ENCODE peak calls at places on chromosomes 5 and 9, in six cellular contexts. One of them, this sample, is unnamed.

GRCh38 chr9:81622471-81623245 is 66.7 kb downstream of the TLE1 start:
- DNase-seq in mesenchymal stem cell: no peak
- DNase-seq in uterus: no peak
- DNase-seq in left ventricle myocardium inferior: no peak
- DNase-seq in transverse colon: no peak
- DNase-seq in GM23248: no peak
- DNase-seq in this sample: no peak

GRCh38 chr5:12292610-12293204 is 388.5 kb upstream of the CTNND2 start:
- DNase-seq in mesenchymal stem cell: no peak
- DNase-seq in transverse colon: no peak
- DNase-seq in uterus: no peak
- DNase-seq in left ventricle myocardium inferior: no peak
- DNase-seq in GM23248: peak; percentile 4
- DNase-seq in this sample: peak; percentile 6

GRCh38 chr5:152634596-152634995 is 229.5 kb upstream of the NMUR2 start:
- DNase-seq in mesenchymal stem cell: no peak
- DNase-seq in transverse colon: no peak
- DNase-seq in left ventricle myocardium inferior: no peak
- DNase-seq in uterus: no peak
- DNase-seq in GM23248: no peak
- DNase-seq in this sample: no peak

GRCh38 chr9:34564617-34565016 is 24.9 kb downstream of the CNTFR start:
- DNase-seq in GM23248: no peak
- DNase-seq in mesenchymal stem cell: no peak
- DNase-seq in transverse colon: no peak
- DNase-seq in uterus: no peak
- DNase-seq in left ventricle myocardium inferior: no peak
- DNase-seq in this sample: no peak

GRCh38 chr9:132312426-132312825 is 42.4 kb downstream of the SETX start:
- DNase-seq in transverse colon: no peak
- DNase-seq in left ventricle myocardium inferior: no peak
- DNase-seq in uterus: no peak
- DNase-seq in mesenchymal stem cell: no peak
- DNase-seq in GM23248: no peak
- DNase-seq in this sample: no peak

GRCh38 chr5:11815916-11816315 is 88.3 kb downstream of the CTNND2 start:
- DNase-seq in uterus: no peak
- DNase-seq in GM23248: no peak
- DNase-seq in transverse colon: no peak
- DNase-seq in left ventricle myocardium inferior: no peak
- DNase-seq in mesenchymal stem cell: no peak
- DNase-seq in this sample: no peak

GRCh38 chr9:68970150-68970549 is 43.8 kb downstream of the PRKACG start:
- DNase-seq in uterus: no peak
- DNase-seq in left ventricle myocardium inferior: no peak
- DNase-seq in mesenchymal stem cell: peak; percentile 17
- DNase-seq in GM23248: no peak
- DNase-seq in transverse colon: peak; percentile 59
- DNase-seq in this sample: peak; percentile 89

GRCh38 chr5:3024976-3025375 is 273.5 kb upstream of the IRX2 start:
- DNase-seq in left ventricle myocardium inferior: no peak
- DNase-seq in mesenchymal stem cell: no peak
- DNase-seq in uterus: no peak
- DNase-seq in transverse colon: no peak
- DNase-seq in GM23248: no peak
- DNase-seq in this sample: no peak

GRCh38 chr9:92181296-92181695 is 66.1 kb upstream of the SPTLC1 start:
- DNase-seq in uterus: no peak
- DNase-seq in mesenchymal stem cell: no peak
- DNase-seq in left ventricle myocardium inferior: no peak
- DNase-seq in transverse colon: no peak
- DNase-seq in GM23248: no peak
- DNase-seq in this sample: no peak

GRCh38 chr9:96442491-96442890 is 7.5 kb upstream of the HABP4 start:
- DNase-seq in mesenchymal stem cell: no peak
- DNase-seq in uterus: no peak
- DNase-seq in GM23248: peak; percentile 32
- DNase-seq in left ventricle myocardium inferior: no peak
- DNase-seq in transverse colon: no peak
- DNase-seq in this sample: no peak

GRCh38 chr9:97889941-97890557 is 32.3 kb downstream of the TRMO start:
- DNase-seq in mesenchymal stem cell: peak; percentile 6
- DNase-seq in uterus: no peak
- DNase-seq in GM23248: peak; percentile 44
- DNase-seq in left ventricle myocardium inferior: no peak
- DNase-seq in transverse colon: peak; percentile 37
- DNase-seq in this sample: peak; percentile 25

GRCh38 chr9:14393382-14393781 is 79.4 kb upstream of the NFIB start:
- DNase-seq in mesenchymal stem cell: no peak
- DNase-seq in transverse colon: no peak
- DNase-seq in left ventricle myocardium inferior: no peak
- DNase-seq in uterus: no peak
- DNase-seq in GM23248: no peak
- DNase-seq in this sample: no peak

GRCh38 chr9:4984171-4984570 is 901 bp upstream of the JAK2 start:
- DNase-seq in transverse colon: no peak
- DNase-seq in uterus: no peak
- DNase-seq in GM23248: peak; percentile 78
- DNase-seq in left ventricle myocardium inferior: no peak
- DNase-seq in mesenchymal stem cell: no peak
- DNase-seq in this sample: no peak

GRCh38 chr9:114884787-114885452 is 45.5 kb downstream of the TNFSF8 start:
- DNase-seq in uterus: no peak
- DNase-seq in GM23248: no peak
- DNase-seq in mesenchymal stem cell: peak; percentile 42
- DNase-seq in transverse colon: peak; percentile 80
- DNase-seq in left ventricle myocardium inferior: no peak
- DNase-seq in this sample: peak; percentile 90

GRCh38 chr5:123156577-123157296 is 67.7 kb downstream of the PRDM6 start:
- DNase-seq in left ventricle myocardium inferior: no peak
- DNase-seq in GM23248: peak; percentile 77
- DNase-seq in transverse colon: no peak
- DNase-seq in mesenchymal stem cell: peak; percentile 67
- DNase-seq in uterus: peak; percentile 22
- DNase-seq in this sample: no peak

GRCh38 chr9:122180633-122181032 is 20.9 kb downstream of the MORN5 start:
- DNase-seq in uterus: peak; percentile 57
- DNase-seq in left ventricle myocardium inferior: no peak
- DNase-seq in GM23248: peak; percentile 91
- DNase-seq in mesenchymal stem cell: peak; percentile 72
- DNase-seq in transverse colon: no peak
- DNase-seq in this sample: no peak

GRCh38 chr9:84988621-84989020 is 319.1 kb downstream of the NTRK2 start:
- DNase-seq in transverse colon: no peak
- DNase-seq in uterus: no peak
- DNase-seq in mesenchymal stem cell: no peak
- DNase-seq in left ventricle myocardium inferior: no peak
- DNase-seq in GM23248: no peak
- DNase-seq in this sample: no peak

GRCh38 chr5:72889324-72889723 is 66.5 kb upstream of the FCHO2 start:
- DNase-seq in left ventricle myocardium inferior: no peak
- DNase-seq in GM23248: no peak
- DNase-seq in mesenchymal stem cell: no peak
- DNase-seq in transverse colon: no peak
- DNase-seq in uterus: no peak
- DNase-seq in this sample: no peak

GRCh38 chr9:133955821-133956411 is 36.2 kb downstream of the VAV2 start:
- DNase-seq in uterus: no peak
- DNase-seq in mesenchymal stem cell: peak; percentile 71
- DNase-seq in GM23248: peak; percentile 47
- DNase-seq in transverse colon: peak; percentile 51
- DNase-seq in left ventricle myocardium inferior: no peak
- DNase-seq in this sample: no peak

GRCh38 chr9:112711050-112711689 is 6.7 kb downstream of the INIP start:
- DNase-seq in transverse colon: no peak
- DNase-seq in uterus: no peak
- DNase-seq in mesenchymal stem cell: peak; percentile 60
- DNase-seq in GM23248: peak; percentile 80
- DNase-seq in left ventricle myocardium inferior: no peak
- DNase-seq in this sample: peak; percentile 29

GRCh38 chr5:132066871-132067270 is 6.4 kb downstream of the IL3 start:
- DNase-seq in mesenchymal stem cell: no peak
- DNase-seq in GM23248: no peak
- DNase-seq in left ventricle myocardium inferior: peak; percentile 3
- DNase-seq in transverse colon: no peak
- DNase-seq in uterus: no peak
- DNase-seq in this sample: no peak

GRCh38 chr5:141186897-141187512 is at the start of gene PCDHB9:
- DNase-seq in mesenchymal stem cell: peak; percentile 32
- DNase-seq in transverse colon: no peak
- DNase-seq in left ventricle myocardium inferior: no peak
- DNase-seq in GM23248: peak; percentile 77
- DNase-seq in uterus: no peak
- DNase-seq in this sample: peak; percentile 0

GRCh38 chr5:3161672-3162071 is 410.2 kb upstream of the IRX2 start:
- DNase-seq in left ventricle myocardium inferior: no peak
- DNase-seq in transverse colon: no peak
- DNase-seq in uterus: no peak
- DNase-seq in GM23248: no peak
- DNase-seq in mesenchymal stem cell: no peak
- DNase-seq in this sample: no peak

GRCh38 chr5:103446813-103447212 is 115.8 kb downstream of the NUDT12 start:
- DNase-seq in left ventricle myocardium inferior: no peak
- DNase-seq in transverse colon: no peak
- DNase-seq in mesenchymal stem cell: no peak
- DNase-seq in GM23248: peak; percentile 22
- DNase-seq in uterus: no peak
- DNase-seq in this sample: peak; percentile 28

GRCh38 chr9:136190656-136191548 is 14.0 kb downstream of the LHX3 start:
- DNase-seq in uterus: no peak
- DNase-seq in transverse colon: no peak
- DNase-seq in mesenchymal stem cell: no peak
- DNase-seq in left ventricle myocardium inferior: no peak
- DNase-seq in GM23248: no peak
- DNase-seq in this sample: no peak
- H3K27me3 ChIP-seq in uterus: no peaks in the 10 kb centered on the region
- H3K27me3 ChIP-seq in transverse colon: peaks cover 91% of the 10 kb centered on the region
- H3K27me3 ChIP-seq in mesenchymal stem cell: peaks cover 83% of the 10 kb centered on the region
- H3K27me3 ChIP-seq in left ventricle myocardium inferior: peaks cover 100% of the 10 kb centered on the region
- H3K27me3 ChIP-seq in GM23248: peaks cover 66% of the 10 kb centered on the region
- H3K27me3 ChIP-seq in this sample: peaks cover 23% of the 10 kb centered on the region

GRCh38 chr9:127716412-127716811 is 533 bp downstream of the TTC16 start:
- DNase-seq in uterus: no peak
- DNase-seq in mesenchymal stem cell: no peak
- DNase-seq in GM23248: no peak
- DNase-seq in left ventricle myocardium inferior: no peak
- DNase-seq in transverse colon: no peak
- DNase-seq in this sample: no peak
- H3K4me1 ChIP-seq in uterus: no peaks in the 10 kb centered on the region
- H3K4me1 ChIP-seq in mesenchymal stem cell: peaks cover 44% of the 10 kb centered on the region
- H3K4me1 ChIP-seq in GM23248: peaks cover 12% of the 10 kb centered on the region
- H3K4me1 ChIP-seq in left ventricle myocardium inferior: peaks cover 37% of the 10 kb centered on the region
- H3K4me1 ChIP-seq in transverse colon: peaks cover 7% of the 10 kb centered on the region
- H3K4me1 ChIP-seq in this sample: no peaks in the 10 kb centered on the region

DNA sequence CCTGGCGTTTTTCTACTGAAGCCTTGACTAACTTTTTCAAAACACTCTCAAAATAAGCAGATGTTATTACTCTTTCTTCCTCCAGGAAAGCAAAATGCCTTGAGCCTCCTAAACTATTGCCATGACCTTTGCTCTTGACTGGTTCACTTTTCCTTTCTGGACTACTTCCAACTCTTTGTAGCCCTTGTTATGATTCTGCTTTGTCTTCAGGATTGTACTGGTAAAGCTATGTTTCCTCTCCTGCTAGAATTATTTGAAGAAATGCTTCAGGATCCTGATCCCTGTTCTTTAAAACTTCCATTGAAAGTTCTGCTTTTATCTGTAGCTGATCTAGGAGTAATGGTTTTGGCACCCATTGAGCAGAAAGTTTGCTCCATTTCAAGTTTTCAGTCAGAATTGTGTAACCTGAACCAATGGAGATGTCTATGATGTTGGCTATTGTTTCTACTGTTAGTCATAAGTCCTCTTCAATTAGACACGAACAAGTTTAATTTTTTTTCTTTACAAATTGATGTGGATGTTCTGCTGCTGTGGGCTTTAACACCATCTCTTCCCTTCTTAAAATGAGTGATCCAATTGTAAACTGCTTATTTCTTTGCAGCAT is 1356.4 kb downstream of the EFNA5 start:
- DNase-seq in GM23248: peak; percentile 18
- DNase-seq in uterus: no peak
- DNase-seq in transverse colon: no peak
- DNase-seq in left ventricle myocardium inferior: no peak
- DNase-seq in mesenchymal stem cell: no peak
- DNase-seq in this sample: no peak
- H3K27me3 ChIP-seq in GM23248: no peaks in the 10 kb centered on the region
- H3K27me3 ChIP-seq in uterus: no peaks in the 10 kb centered on the region
- H3K27me3 ChIP-seq in transverse colon: no peaks in the 10 kb centered on the region
- H3K27me3 ChIP-seq in left ventricle myocardium inferior: no peaks in the 10 kb centered on the region
- H3K27me3 ChIP-seq in mesenchymal stem cell: no peaks in the 10 kb centered on the region
- H3K27me3 ChIP-seq in this sample: no peaks in the 10 kb centered on the region

DNA sequence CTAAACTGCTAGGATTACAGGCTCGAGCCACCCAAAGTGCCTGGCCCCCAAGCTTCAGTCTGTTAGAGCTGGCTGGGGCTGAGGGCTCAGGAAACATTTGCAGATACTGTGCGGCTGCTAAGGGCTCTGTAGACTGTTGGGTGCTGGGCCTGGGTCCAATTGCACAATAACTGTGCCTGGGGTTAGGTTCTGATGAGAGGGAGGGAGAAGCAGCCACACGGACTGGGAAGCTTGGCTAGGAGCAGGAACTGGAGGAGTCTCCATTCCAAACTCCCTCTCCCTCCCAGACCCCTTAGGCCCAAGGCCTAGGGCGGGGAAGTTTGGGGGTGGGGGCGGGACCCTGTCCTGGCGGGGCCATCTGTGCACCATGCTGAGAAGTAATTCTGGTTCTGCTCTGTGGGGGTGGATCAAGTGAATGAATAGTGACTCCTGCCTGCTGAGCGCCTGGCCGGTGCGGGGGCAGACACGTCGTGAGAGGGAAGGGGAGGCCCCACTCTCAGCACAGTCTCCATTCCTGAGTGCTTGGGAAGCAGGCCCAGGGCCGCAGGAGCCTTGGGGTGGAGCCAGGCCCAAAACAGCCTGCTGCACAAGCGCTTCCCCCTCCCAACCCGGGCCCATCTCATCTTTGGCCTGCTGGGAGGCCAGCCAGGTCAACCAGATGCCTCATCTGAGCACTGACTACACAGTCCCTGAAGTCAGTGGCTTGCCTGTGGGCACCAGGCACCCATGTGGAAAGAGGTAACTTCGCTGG is 1.5 kb downstream of the ASS1 start:
- DNase-seq in mesenchymal stem cell: peak; percentile 49
- DNase-seq in transverse colon: peak; percentile 71
- DNase-seq in left ventricle myocardium inferior: peak; percentile 89
- DNase-seq in GM23248: peak; percentile 97
- DNase-seq in uterus: peak; percentile 97
- DNase-seq in this sample: no peak
- H3K4me1 ChIP-seq in mesenchymal stem cell: peaks cover 50% of the 10 kb centered on the region
- H3K4me1 ChIP-seq in transverse colon: peaks cover 32% of the 10 kb centered on the region
- H3K4me1 ChIP-seq in left ventricle myocardium inferior: peaks cover 75% of the 10 kb centered on the region
- H3K4me1 ChIP-seq in GM23248: peaks cover 30% of the 10 kb centered on the region
- H3K4me1 ChIP-seq in uterus: peaks cover 29% of the 10 kb centered on the region
- H3K4me1 ChIP-seq in this sample: peaks cover 7% of the 10 kb centered on the region